ENCODE peak calls at places on chromosomes 16 and 17, in seven cellular contexts. U, L, R, K, A, V and O are unnamed samples.

GRCh38 chr17:2949469-2950044 is 113.8 kb downstream of the OR1D5 start:
- DNase-seq in U (peak; percentile 78), L (no peak), R (no peak), K (no peak), A (peak; percentile 68), V (peak; percentile 65), O (peak; percentile 93)

GRCh38 chr17:21505819-21506815 is 130.0 kb downstream of the KCNJ12 start:
- DNase-seq in U (no peak), L (no peak), R (no peak), K (no peak), A (no peak), V (no peak), O (no peak)

GRCh38 chr17:45260204-45260783 is 1.6 kb downstream of the SPATA32 start:
- DNase-seq in U (no peak), L (no peak), R (no peak), K (no peak), A (peak; percentile 33), V (peak; percentile 62), O (peak; percentile 60)

GRCh38 chr17:71803656-71804284 is 317.1 kb upstream of the SOX9 start:
- DNase-seq in U (no peak), L (no peak), R (no peak), K (no peak), A (no peak), V (no peak), O (no peak)

GRCh38 chr17:70114405-70114804 is 39.4 kb downstream of the KCNJ16 start:
- DNase-seq in U (no peak), L (no peak), R (no peak), K (no peak), A (no peak), V (no peak), O (no peak)

GRCh38 chr17:82086941-82087906 is 10.8 kb downstream of the FASN start:
- DNase-seq in U (no peak), L (no peak), R (no peak), K (no peak), A (no peak), V (peak; percentile 10), O (no peak)

GRCh38 chr16:10731790-10732189 is 11.9 kb upstream of the NUBP1 start:
- DNase-seq in U (no peak), L (no peak), R (no peak), K (no peak), A (no peak), V (no peak), O (no peak)

GRCh38 chr16:55526448-55526847 is 17.6 kb downstream of the LPCAT2 start:
- DNase-seq in U (no peak), L (no peak), R (no peak), K (no peak), A (no peak), V (no peak), O (no peak)

GRCh38 chr16:57147381-57148191 is 38.3 kb downstream of the PSME3IP1 start:
- DNase-seq in U (no peak), L (no peak), R (peak; percentile 43), K (no peak), A (no peak), V (peak; percentile 38), O (no peak)
- H3K4me3 ChIP-seq in U (no peak overlapping the region), L (no peak overlapping the region), R (no peak overlapping the region), K (no peak overlapping the region), A (no peak overlapping the region), V (no peak overlapping the region), O (no peak overlapping the region)

GRCh38 chr16:52964290-52964689 is 88.4 kb downstream of the CHD9NB start:
- DNase-seq in U (no peak), L (no peak), R (no peak), K (no peak), A (no peak), V (no peak), O (no peak)

GRCh38 chr16:52958951-52959350 is 93.7 kb downstream of the CHD9NB start:
- DNase-seq in U (no peak), L (no peak), R (no peak), K (no peak), A (no peak), V (no peak), O (no peak)

DNA sequence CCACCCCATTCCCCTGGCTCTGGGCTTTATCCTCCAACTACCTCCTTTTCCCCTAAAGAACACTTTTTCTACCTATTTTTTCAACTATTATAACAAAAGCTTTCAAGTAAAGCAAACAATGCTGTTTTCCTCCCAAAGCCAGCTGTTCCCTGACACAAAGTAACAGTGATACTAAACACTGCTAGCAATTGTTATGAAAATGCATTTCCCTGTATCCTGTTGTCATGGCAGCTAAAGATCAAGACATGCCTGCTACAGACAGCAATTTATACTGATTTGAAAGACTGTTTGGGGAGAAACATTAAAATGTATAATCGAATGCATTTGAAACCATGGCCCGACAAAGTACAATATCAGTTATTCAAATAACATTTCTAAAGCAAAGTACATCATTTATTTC is 89.2 kb downstream of the CHD9NB start:
- DNase-seq in U (no peak), L (no peak), R (no peak), K (no peak), A (no peak), V (no peak), O (no peak)
- H3K27me3 ChIP-seq in U (no peaks in the 10 kb centered on the region), L (no peaks in the 10 kb centered on the region), R (no peaks in the 10 kb centered on the region), K (no peaks in the 10 kb centered on the region), A (no peaks in the 10 kb centered on the region), V (no peaks in the 10 kb centered on the region), O (no peaks in the 10 kb centered on the region)

GRCh38 chr16:88820335-88821025 is 8.8 kb upstream of the APRT start:
- DNase-seq in U (no peak), L (no peak), R (no peak), K (no peak), A (no peak), V (no peak), O (no peak)

GRCh38 chr16:88819126-88819525 is 7.4 kb upstream of the APRT start:
- DNase-seq in U (no peak), L (no peak), R (no peak), K (no peak), A (no peak), V (no peak), O (no peak)

GRCh38 chr16:88822281-88823040 is 10.7 kb upstream of the APRT start:
- DNase-seq in U (no peak), L (no peak), R (no peak), K (no peak), A (no peak), V (no peak), O (no peak)

GRCh38 chr16:88818610-88818874 is 6.8 kb upstream of the APRT start:
- DNase-seq in U (no peak), L (no peak), R (no peak), K (no peak), A (no peak), V (no peak), O (no peak)

DNA sequence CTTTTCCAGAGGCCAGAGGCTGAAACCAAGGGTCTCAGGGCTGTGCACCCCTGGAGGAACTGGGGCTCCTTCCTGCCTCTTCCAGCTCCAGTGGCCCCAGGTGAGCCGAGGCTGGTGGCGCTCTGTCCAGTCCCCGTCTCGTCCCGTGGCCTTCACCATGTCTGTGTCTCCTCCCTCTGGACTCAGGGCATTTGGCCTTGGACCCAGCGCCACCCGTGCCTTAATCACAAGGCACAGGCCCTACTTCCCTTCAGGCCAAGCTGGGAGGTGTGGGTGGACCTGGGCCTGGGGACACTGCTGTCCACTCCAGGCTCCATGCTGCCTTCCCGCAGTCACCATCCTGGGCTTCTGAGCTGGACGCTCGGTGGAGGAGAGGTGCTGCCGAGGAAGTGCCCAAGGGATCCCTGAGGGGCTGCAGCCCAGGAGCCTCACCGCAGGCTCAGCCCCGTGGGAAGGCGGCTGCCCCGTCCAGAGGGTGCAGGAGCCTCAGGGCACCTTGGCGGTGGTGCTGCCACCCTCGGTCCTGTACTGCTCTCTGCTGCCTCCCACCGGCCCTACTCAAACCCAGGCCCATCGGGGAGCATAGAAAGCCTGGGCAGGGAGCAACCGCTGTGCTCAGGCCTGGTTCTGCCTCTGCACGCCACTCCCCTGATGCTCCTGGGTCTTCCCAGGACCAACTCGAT is 9.6 kb upstream of the APRT start:
- DNase-seq in U (no peak), L (no peak), R (no peak), K (no peak), A (no peak), V (no peak), O (no peak)
- H3K9me3 ChIP-seq in U (no peaks in the 10 kb centered on the region), L (no peaks in the 10 kb centered on the region), R (no peaks in the 10 kb centered on the region), K (no peaks in the 10 kb centered on the region), A (no peaks in the 10 kb centered on the region), V (no peaks in the 10 kb centered on the region), O (no peaks in the 10 kb centered on the region)

DNA sequence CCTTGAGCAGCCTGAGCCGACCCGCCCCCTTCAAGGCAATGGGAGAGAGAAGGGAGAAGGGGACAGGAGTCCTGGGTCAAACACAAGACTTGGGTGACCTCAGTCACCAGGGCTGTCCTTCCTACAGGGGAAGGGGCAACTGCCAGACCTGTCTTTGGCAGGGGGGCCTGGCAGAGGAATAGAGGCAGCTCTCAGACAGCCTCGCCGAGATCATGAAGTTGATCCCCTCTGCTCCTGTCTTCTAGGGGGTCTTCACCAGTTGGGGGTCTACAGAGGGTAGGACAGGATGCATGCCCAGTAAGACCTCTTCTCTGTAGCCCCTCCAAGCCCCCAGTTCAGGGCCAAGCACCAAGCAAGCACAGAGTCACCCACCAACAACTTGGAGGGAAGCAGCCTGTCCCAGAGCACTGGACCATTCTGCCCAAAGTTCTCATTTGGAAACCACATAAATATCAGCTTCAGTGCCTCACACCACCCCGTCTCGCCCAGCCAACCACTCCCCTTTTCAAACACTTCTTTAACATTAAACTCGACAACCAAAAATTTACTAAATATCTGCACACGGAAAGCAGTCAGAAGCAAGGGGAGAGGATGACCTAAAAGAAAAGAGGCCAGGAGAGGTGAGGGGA is 7.8 kb downstream of the DOK4 start:
- DNase-seq in U (no peak), L (no peak), R (no peak), K (no peak), A (no peak), V (no peak), O (no peak)
- H3K4me3 ChIP-seq in U (peak overlapping the region; percentile 48), L (no peak overlapping the region), R (no peak overlapping the region), K (peak overlapping the region; percentile 68), A (no peak overlapping the region), V (peak overlapping the region; percentile 59), O (no peak overlapping the region)

GRCh38 chr17:35252646-35253045 is 9.8 kb downstream of the SLFN5 start:
- DNase-seq in U (no peak), L (no peak), R (no peak), K (no peak), A (no peak), V (no peak), O (peak; percentile 16)

GRCh38 chr17:35254107-35254802 is 11.4 kb downstream of the SLFN5 start:
- DNase-seq in U (peak; percentile 42), L (no peak), R (peak; percentile 89), K (peak; percentile 60), A (peak; percentile 67), V (peak; percentile 36), O (peak; percentile 88)

GRCh38 chr17:35256629-35257028 is 13.8 kb downstream of the SLFN5 start:
- DNase-seq in U (no peak), L (no peak), R (no peak), K (no peak), A (peak; percentile 32), V (no peak), O (no peak)

GRCh38 chr17:35257080-35257701 is 14.3 kb downstream of the SLFN5 start:
- DNase-seq in U (peak; percentile 59), L (no peak), R (peak; percentile 88), K (peak; percentile 66), A (peak; percentile 71), V (no peak), O (peak; percentile 43)

DNA sequence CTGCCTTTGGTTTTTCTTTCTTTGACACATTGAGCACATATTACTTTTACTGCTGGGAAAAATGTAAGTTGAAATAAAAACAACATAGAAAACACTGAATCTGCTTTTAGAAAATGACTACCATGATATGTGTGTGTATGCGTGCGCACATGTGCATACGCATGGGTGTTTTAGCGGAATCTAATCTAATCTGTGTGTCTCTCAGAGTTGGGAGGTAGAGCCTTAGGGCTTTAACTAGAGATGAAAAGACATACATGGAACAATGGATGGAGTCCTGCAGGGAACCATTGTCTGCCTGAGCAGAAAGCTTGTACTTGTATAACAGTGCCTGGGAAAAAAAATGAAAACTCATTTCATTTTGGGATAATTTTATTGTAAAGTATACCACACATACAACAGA is 12.4 kb downstream of the SLFN5 start:
- DNase-seq in U (no peak), L (no peak), R (no peak), K (no peak), A (no peak), V (no peak), O (no peak)
- H3K27me3 ChIP-seq in U (peaks cover 11% of the 10 kb centered on the region), L (no peaks in the 10 kb centered on the region), R (no peaks in the 10 kb centered on the region), K (no peaks in the 10 kb centered on the region), A (no peaks in the 10 kb centered on the region), V (no peaks in the 10 kb centered on the region), O (no peaks in the 10 kb centered on the region)